ENCODE peak calls at places on chromosomes 5 and 9, in eight cellular contexts. One of them, this sample, is unnamed. For H3K4me1 and H3K36me3, the result is how much of the 10 kb centered on the place peaks cover.

GRCh38 chr5:6719896-6720560 is 6.8 kb downstream of the TENT4A start:
- DNase-seq in uterus: no peak
- DNase-seq in cardiac muscle cell: peak
- DNase-seq in left ventricle myocardium inferior: no peak
- DNase-seq in neural progenitor cell: no peak
- DNase-seq in upper lobe of right lung: peak
- DNase-seq in right atrium auricular region: peak
- DNase-seq in hepatocyte: no peak
- DNase-seq in this sample: no peak

GRCh38 chr5:57693488-57694305 is 211.1 kb upstream of the ACTBL2 start:
- DNase-seq in left ventricle myocardium inferior: no peak
- DNase-seq in hepatocyte: no peak
- DNase-seq in cardiac muscle cell: peak
- DNase-seq in upper lobe of right lung: no peak
- DNase-seq in right atrium auricular region: no peak
- DNase-seq in neural progenitor cell: no peak
- DNase-seq in uterus: no peak
- DNase-seq in this sample: no peak

GRCh38 chr9:135990468-135991429 is 29.6 kb upstream of the UBAC1 start:
- DNase-seq in neural progenitor cell: peak
- DNase-seq in hepatocyte: peak
- DNase-seq in uterus: no peak
- DNase-seq in left ventricle myocardium inferior: no peak
- DNase-seq in cardiac muscle cell: peak
- DNase-seq in right atrium auricular region: no peak
- DNase-seq in upper lobe of right lung: no peak
- DNase-seq in this sample: peak

GRCh38 chr5:137845472-137845871 is 22.2 kb upstream of the MYOT start:
- DNase-seq in left ventricle myocardium inferior: no peak
- DNase-seq in uterus: no peak
- DNase-seq in upper lobe of right lung: no peak
- DNase-seq in hepatocyte: no peak
- DNase-seq in neural progenitor cell: no peak
- DNase-seq in right atrium auricular region: no peak
- DNase-seq in cardiac muscle cell: no peak
- DNase-seq in this sample: no peak

GRCh38 chr9:87545858-87546257 is 48.2 kb downstream of the DAPK1 start:
- DNase-seq in upper lobe of right lung: no peak
- DNase-seq in cardiac muscle cell: peak
- DNase-seq in neural progenitor cell: no peak
- DNase-seq in right atrium auricular region: no peak
- DNase-seq in uterus: no peak
- DNase-seq in hepatocyte: no peak
- DNase-seq in left ventricle myocardium inferior: no peak
- DNase-seq in this sample: no peak

GRCh38 chr9:32427111-32427873 is 42.8 kb downstream of the ACO1 start:
- DNase-seq in right atrium auricular region: no peak
- DNase-seq in upper lobe of right lung: no peak
- DNase-seq in neural progenitor cell: no peak
- DNase-seq in left ventricle myocardium inferior: no peak
- DNase-seq in hepatocyte: peak
- DNase-seq in uterus: no peak
- DNase-seq in cardiac muscle cell: peak
- DNase-seq in this sample: no peak

GRCh38 chr5:118295045-118295444 is 693.3 kb downstream of the DTWD2 start:
- DNase-seq in right atrium auricular region: no peak
- DNase-seq in uterus: no peak
- DNase-seq in upper lobe of right lung: no peak
- DNase-seq in left ventricle myocardium inferior: no peak
- DNase-seq in neural progenitor cell: no peak
- DNase-seq in hepatocyte: no peak
- DNase-seq in cardiac muscle cell: no peak
- DNase-seq in this sample: no peak

GRCh38 chr5:132275367-132276220 is 18.1 kb downstream of the PDLIM4 start:
- DNase-seq in right atrium auricular region: no peak
- DNase-seq in left ventricle myocardium inferior: no peak
- DNase-seq in upper lobe of right lung: no peak
- DNase-seq in hepatocyte: no peak
- DNase-seq in uterus: no peak
- DNase-seq in neural progenitor cell: no peak
- DNase-seq in cardiac muscle cell: no peak
- DNase-seq in this sample: no peak

DNA sequence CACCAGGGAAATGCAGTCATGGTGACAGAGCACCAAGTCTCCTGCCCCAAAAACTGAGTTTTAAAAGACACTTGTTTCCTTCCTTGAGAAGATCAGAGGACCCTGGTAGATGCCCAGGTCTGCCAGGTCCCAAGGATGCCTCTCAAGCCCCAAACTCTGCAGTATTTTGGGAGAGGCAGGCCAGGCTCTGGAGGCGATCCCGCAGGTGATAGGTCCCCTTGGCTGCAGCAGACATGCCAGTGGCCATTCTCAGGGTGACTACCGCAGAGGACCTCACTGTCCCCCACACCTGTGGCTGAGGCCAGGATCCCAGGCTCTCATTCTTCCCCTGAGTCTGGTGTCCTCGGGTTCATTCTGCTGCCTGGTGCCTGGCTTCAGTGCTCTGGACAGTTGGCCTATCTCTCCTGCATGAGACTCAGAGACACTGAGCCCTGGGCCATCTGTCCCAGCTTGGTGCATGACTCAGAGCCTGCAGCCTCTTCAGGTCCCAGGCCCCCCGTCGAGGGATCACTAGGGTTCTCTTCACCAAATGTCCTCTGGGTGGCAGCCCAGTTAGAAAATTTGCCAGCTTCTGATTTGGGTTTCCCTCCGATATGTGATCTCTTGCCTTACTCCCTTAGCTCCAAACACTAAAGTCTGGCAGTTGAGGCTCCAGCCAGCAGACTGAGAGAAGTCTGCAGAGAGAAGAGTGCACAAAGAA is 59.7 kb upstream of the GARNL3 start:
- DNase-seq in left ventricle myocardium inferior: peak
- DNase-seq in cardiac muscle cell: peak
- DNase-seq in right atrium auricular region: no peak
- DNase-seq in uterus: no peak
- DNase-seq in upper lobe of right lung: no peak
- DNase-seq in hepatocyte: peak
- DNase-seq in neural progenitor cell: no peak
- DNase-seq in this sample: peak
- TF ChIP-seq CTCF in left ventricle myocardium inferior: peak
- TF ChIP-seq CTCF in cardiac muscle cell: peak
- TF ChIP-seq CTCF in right atrium auricular region: no peak
- TF ChIP-seq CTCF in uterus: peak
- TF ChIP-seq CTCF in upper lobe of right lung: no peak
- TF ChIP-seq CTCF in hepatocyte: peak
- TF ChIP-seq CTCF in neural progenitor cell: no peak
- TF ChIP-seq CTCF in this sample: peak

DNA sequence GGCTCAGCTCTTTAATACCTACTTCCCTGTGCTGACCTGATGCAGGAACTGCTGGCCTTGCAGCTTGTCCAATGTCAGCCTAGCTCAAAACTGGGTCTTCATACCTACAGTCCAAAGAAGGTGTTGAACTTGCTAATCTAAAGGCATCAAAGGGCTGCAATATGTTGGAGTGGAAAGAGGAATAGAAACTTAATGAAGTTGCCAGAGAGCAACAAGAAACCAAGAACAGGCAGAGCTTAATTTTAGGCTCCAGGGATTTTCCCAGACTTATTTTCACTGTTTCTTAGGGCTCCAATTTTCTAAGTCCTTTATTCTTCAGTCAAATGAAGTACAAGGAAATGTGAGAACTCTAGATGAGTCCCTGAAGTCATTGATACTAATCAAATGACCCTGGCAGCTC is 17.6 kb upstream of the ERCC6L2 start:
- DNase-seq in neural progenitor cell: no peak
- DNase-seq in cardiac muscle cell: no peak
- DNase-seq in left ventricle myocardium inferior: no peak
- DNase-seq in right atrium auricular region: no peak
- DNase-seq in upper lobe of right lung: no peak
- DNase-seq in uterus: no peak
- DNase-seq in hepatocyte: no peak
- DNase-seq in this sample: no peak
- H3K4me1 ChIP-seq in neural progenitor cell: under half
- H3K4me1 ChIP-seq in cardiac muscle cell: under half
- H3K4me1 ChIP-seq in left ventricle myocardium inferior: under half
- H3K4me1 ChIP-seq in right atrium auricular region: under half
- H3K4me1 ChIP-seq in upper lobe of right lung: under half
- H3K4me1 ChIP-seq in uterus: under half
- H3K4me1 ChIP-seq in hepatocyte: under half
- H3K4me1 ChIP-seq in this sample: under half

GRCh38 chr5:152332696-152333095 is 72.4 kb downstream of the NMUR2 start:
- DNase-seq in hepatocyte: no peak
- DNase-seq in upper lobe of right lung: no peak
- DNase-seq in neural progenitor cell: no peak
- DNase-seq in left ventricle myocardium inferior: no peak
- DNase-seq in uterus: no peak
- DNase-seq in right atrium auricular region: no peak
- DNase-seq in cardiac muscle cell: no peak
- DNase-seq in this sample: no peak

GRCh38 chr5:152329896-152330295 is 75.2 kb downstream of the NMUR2 start:
- DNase-seq in cardiac muscle cell: no peak
- DNase-seq in right atrium auricular region: no peak
- DNase-seq in upper lobe of right lung: no peak
- DNase-seq in left ventricle myocardium inferior: no peak
- DNase-seq in hepatocyte: no peak
- DNase-seq in neural progenitor cell: no peak
- DNase-seq in uterus: no peak
- DNase-seq in this sample: no peak

GRCh38 chr5:152329191-152329590 is 75.9 kb downstream of the NMUR2 start:
- DNase-seq in uterus: no peak
- DNase-seq in cardiac muscle cell: no peak
- DNase-seq in neural progenitor cell: no peak
- DNase-seq in right atrium auricular region: no peak
- DNase-seq in hepatocyte: no peak
- DNase-seq in left ventricle myocardium inferior: no peak
- DNase-seq in upper lobe of right lung: no peak
- DNase-seq in this sample: no peak

GRCh38 chr5:152331718-152332117 is 73.4 kb downstream of the NMUR2 start:
- DNase-seq in hepatocyte: no peak
- DNase-seq in right atrium auricular region: no peak
- DNase-seq in neural progenitor cell: no peak
- DNase-seq in upper lobe of right lung: no peak
- DNase-seq in uterus: no peak
- DNase-seq in cardiac muscle cell: no peak
- DNase-seq in left ventricle myocardium inferior: no peak
- DNase-seq in this sample: no peak

GRCh38 chr5:152331006-152331405 is 74.1 kb downstream of the NMUR2 start:
- DNase-seq in hepatocyte: no peak
- DNase-seq in cardiac muscle cell: no peak
- DNase-seq in uterus: no peak
- DNase-seq in right atrium auricular region: no peak
- DNase-seq in left ventricle myocardium inferior: no peak
- DNase-seq in neural progenitor cell: no peak
- DNase-seq in upper lobe of right lung: no peak
- DNase-seq in this sample: no peak
- H3K36me3 ChIP-seq in hepatocyte: under half
- H3K36me3 ChIP-seq in cardiac muscle cell: under half
- H3K36me3 ChIP-seq in uterus: under half
- H3K36me3 ChIP-seq in right atrium auricular region: under half
- H3K36me3 ChIP-seq in left ventricle myocardium inferior: under half
- H3K36me3 ChIP-seq in neural progenitor cell: under half
- H3K36me3 ChIP-seq in upper lobe of right lung: under half
- H3K36me3 ChIP-seq in this sample: under half

GRCh38 chr5:94140300-94140699 is 398.9 kb upstream of the POU5F2 start:
- DNase-seq in neural progenitor cell: no peak
- DNase-seq in left ventricle myocardium inferior: no peak
- DNase-seq in upper lobe of right lung: no peak
- DNase-seq in cardiac muscle cell: no peak
- DNase-seq in uterus: no peak
- DNase-seq in right atrium auricular region: no peak
- DNase-seq in hepatocyte: no peak
- DNase-seq in this sample: no peak
- TF ChIP-seq CTCF in neural progenitor cell: no peak
- TF ChIP-seq CTCF in left ventricle myocardium inferior: no peak
- TF ChIP-seq CTCF in upper lobe of right lung: no peak
- TF ChIP-seq CTCF in cardiac muscle cell: no peak
- TF ChIP-seq CTCF in uterus: no peak
- TF ChIP-seq CTCF in right atrium auricular region: no peak
- TF ChIP-seq CTCF in hepatocyte: no peak
- TF ChIP-seq CTCF in this sample: no peak

DNA sequence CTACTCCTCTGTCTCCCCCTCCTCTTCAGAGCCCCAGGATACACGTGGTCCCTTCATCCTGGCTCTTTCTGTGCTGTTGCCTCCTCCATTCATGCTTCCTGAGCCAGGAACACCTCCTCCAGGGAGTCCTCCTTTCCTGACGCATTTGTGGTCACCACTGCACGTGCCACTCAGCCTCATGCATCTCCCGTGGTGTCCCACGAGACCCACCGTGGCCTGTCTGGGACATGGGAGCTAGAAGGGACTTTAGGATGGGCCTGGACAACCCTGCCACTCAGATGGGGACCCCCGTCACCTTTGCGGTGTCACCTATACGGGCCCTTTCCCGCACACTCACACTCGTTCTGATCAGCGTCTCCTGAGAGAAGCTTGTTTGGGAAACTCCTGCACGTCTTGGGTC is 6.7 kb downstream of the GLIPR2 start:
- DNase-seq in left ventricle myocardium inferior: no peak
- DNase-seq in right atrium auricular region: no peak
- DNase-seq in uterus: no peak
- DNase-seq in neural progenitor cell: no peak
- DNase-seq in cardiac muscle cell: no peak
- DNase-seq in hepatocyte: no peak
- DNase-seq in upper lobe of right lung: no peak
- DNase-seq in this sample: no peak
- H3K4me1 ChIP-seq in left ventricle myocardium inferior: under half
- H3K4me1 ChIP-seq in right atrium auricular region: under half
- H3K4me1 ChIP-seq in uterus: under half
- H3K4me1 ChIP-seq in neural progenitor cell: under half
- H3K4me1 ChIP-seq in cardiac muscle cell: under half
- H3K4me1 ChIP-seq in hepatocyte: under half
- H3K4me1 ChIP-seq in upper lobe of right lung: half or more
- H3K4me1 ChIP-seq in this sample: under half

DNA sequence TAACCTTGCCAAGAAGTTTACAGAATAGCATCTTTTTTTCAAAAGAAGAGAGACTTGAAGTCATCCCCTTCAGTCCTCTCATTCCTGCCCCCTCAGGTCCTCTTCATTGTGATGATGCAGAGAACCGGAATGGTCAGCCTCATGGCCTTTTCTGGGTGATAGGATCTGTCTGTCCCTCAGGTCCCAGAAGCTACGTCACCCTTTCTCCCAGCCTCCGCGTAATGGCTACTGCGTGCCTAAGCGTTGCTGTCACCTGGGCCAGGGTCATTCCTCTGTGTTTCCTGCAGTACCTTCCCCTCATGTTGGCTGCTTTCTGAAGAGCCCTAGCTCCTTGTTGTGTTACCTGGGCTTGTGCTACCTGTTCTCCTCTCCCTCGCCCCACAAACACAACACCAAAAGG is 4.7 kb downstream of the PIK3R1 start:
- DNase-seq in cardiac muscle cell: no peak
- DNase-seq in neural progenitor cell: no peak
- DNase-seq in hepatocyte: no peak
- DNase-seq in right atrium auricular region: no peak
- DNase-seq in uterus: no peak
- DNase-seq in left ventricle myocardium inferior: no peak
- DNase-seq in upper lobe of right lung: no peak
- DNase-seq in this sample: no peak
- H3K36me3 ChIP-seq in cardiac muscle cell: under half
- H3K36me3 ChIP-seq in neural progenitor cell: under half
- H3K36me3 ChIP-seq in hepatocyte: under half
- H3K36me3 ChIP-seq in right atrium auricular region: under half
- H3K36me3 ChIP-seq in uterus: under half
- H3K36me3 ChIP-seq in left ventricle myocardium inferior: under half
- H3K36me3 ChIP-seq in upper lobe of right lung: under half
- H3K36me3 ChIP-seq in this sample: under half

This sample was measured in A673.